ENCODE peak calls at places on chromosome 17, in four cellular contexts. L, J, C and K are unnamed samples.

GRCh38 chr17:19315104-19315503 is 47.4 kb downstream of the B9D1 start:
- DNase-seq in L (no peak), J (no peak), C (no peak), K (no peak)

GRCh38 chr17:51260960-51261958 is 913 bp downstream of the UTP18 start:
- DNase-seq in L (peak; percentile 53), J (peak; percentile 35), C (peak; percentile 49), K (peak; percentile 84)

GRCh38 chr17:82058230-82058854 is 6.6 kb downstream of the GPS1 start:
- DNase-seq in L (no peak), J (no peak), C (no peak), K (no peak)

GRCh38 chr17:68101992-68102758 is 66.6 kb downstream of the KPNA2 start:
- DNase-seq in L (peak; percentile 28), J (no peak), C (no peak), K (peak; percentile 30)

GRCh38 chr17:70040336-70040735 is 34.7 kb upstream of the KCNJ16 start:
- DNase-seq in L (peak; percentile 94), J (no peak), C (no peak), K (peak; percentile 55)

GRCh38 chr17:52660692-52661091 is 502.2 kb upstream of the CA10 start:
- DNase-seq in L (no peak), J (no peak), C (no peak), K (no peak)

GRCh38 chr17:68705331-68706166 is 104.4 kb upstream of the FAM20A start:
- DNase-seq in L (no peak), J (no peak), C (no peak), K (peak; percentile 91)

GRCh38 chr17:69710926-69711325 is 296.4 kb downstream of the MAP2K6 start:
- DNase-seq in L (no peak), J (no peak), C (no peak), K (peak; percentile 20)

GRCh38 chr17:10226930-10227695 is 28.7 kb upstream of the GAS7 start:
- DNase-seq in L (no peak), J (peak; percentile 23), C (peak; percentile 16), K (peak; percentile 48)

GRCh38 chr17:49872776-49873377 is 25.0 kb upstream of the TAC4 start:
- DNase-seq in L (no peak), J (no peak), C (no peak), K (no peak)

GRCh38 chr17:18356624-18357023 is 6.7 kb downstream of the SHMT1 start:
- DNase-seq in L (no peak), J (no peak), C (no peak), K (peak; percentile 22)

GRCh38 chr17:68011199-68011665 is 15.0 kb upstream of the C17orf58 start:
- DNase-seq in L (peak; percentile 26), J (no peak), C (peak; percentile 39), K (peak; percentile 54)

GRCh38 chr17:81483085-81483861 is 29.3 kb downstream of the ACTG1 start:
- DNase-seq in L (no peak), J (no peak), C (no peak), K (no peak)

GRCh38 chr17:4304417-4305027 is 40.7 kb upstream of the ANKFY1 start:
- DNase-seq in L (peak; percentile 51), J (peak; percentile 18), C (peak; percentile 41), K (peak; percentile 64)

GRCh38 chr17:51298508-51299371 is 38.4 kb downstream of the UTP18 start:
- DNase-seq in L (peak; percentile 37), J (peak; percentile 51), C (peak; percentile 76), K (peak; percentile 70)

GRCh38 chr17:75832164-75832651 is 12.0 kb downstream of the UNC13D start:
- DNase-seq in L (no peak), J (no peak), C (no peak), K (peak; percentile 76)

GRCh38 chr17:75831032-75831567 is 13.1 kb downstream of the UNC13D start:
- DNase-seq in L (no peak), J (no peak), C (no peak), K (no peak)

GRCh38 chr17:75830168-75831031 is 13.8 kb downstream of the UNC13D start:
- DNase-seq in L (no peak), J (no peak), C (no peak), K (peak; percentile 20)

GRCh38 chr17:75834279-75834920 is 9.8 kb downstream of the UNC13D start:
- DNase-seq in L (no peak), J (no peak), C (no peak), K (no peak)

DNA sequence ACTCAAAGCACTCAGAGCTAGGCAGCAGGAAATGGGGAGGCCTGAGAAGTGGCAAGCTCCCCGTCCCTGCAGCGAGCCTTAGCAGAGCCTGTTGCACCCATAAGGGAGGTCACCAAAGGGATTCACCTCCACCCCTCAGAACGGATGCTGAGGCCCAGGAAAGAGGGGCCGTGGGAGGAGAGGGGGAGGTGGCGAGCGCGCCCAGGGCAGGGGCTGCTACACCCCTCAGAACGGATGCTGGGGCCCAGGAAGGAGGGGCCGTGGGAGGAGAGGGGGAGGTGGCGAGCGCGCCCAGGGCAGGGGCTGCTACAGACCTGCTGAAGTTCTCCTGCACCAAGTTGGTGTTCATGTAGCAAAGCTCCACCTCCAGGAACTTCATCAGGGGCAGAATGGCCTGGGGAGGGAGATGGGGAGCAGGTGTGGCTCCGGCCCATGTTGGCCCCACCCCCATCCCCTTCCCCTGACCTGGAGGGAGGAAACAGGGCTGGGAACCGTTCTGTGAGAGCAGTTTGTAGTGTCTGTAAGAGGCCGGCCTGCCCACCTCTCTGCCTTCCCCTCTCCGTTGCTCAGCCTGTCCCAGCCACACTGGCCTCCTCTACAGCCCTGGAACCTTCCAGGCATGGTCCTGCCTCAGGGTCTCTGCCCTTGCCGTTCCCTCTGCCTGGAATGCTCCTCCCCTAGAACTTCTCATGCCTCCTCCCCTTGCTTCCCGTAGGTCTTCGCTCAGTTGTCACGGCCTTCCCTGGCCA is 11.4 kb downstream of the UNC13D start:
- DNase-seq in L (no peak), J (no peak), C (no peak), K (no peak)
- H3K9ac ChIP-seq in L (no peak overlapping the region), J (no peak overlapping the region), C (no peak overlapping the region), K (no peak overlapping the region)

DNA sequence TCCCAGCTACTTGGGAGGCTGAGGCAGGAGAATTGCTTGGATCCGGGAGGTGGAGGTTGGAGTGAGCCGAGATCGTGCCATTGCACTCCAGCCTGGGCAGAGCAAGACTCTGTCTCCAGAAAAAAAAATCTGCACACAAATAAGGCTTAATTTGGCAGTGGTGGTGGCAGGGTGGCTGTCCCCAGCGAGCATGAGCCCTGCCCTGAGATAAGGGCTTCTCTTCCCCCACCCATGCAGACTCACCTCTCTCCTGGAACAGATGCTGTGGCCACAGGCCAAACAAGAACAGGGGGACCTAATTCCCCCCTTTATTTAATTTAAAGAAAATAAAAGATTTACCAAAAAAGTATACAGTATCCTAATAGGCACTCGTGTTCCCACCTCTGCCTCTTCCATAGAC is 157.2 kb downstream of the RAB11FIP4 start:
- DNase-seq in L (no peak), J (no peak), C (no peak), K (no peak)
- H3K9ac ChIP-seq in L (no peak overlapping the region), J (peak overlapping the region; percentile 92), C (peak overlapping the region; percentile 76), K (peak overlapping the region; percentile 82)

DNA sequence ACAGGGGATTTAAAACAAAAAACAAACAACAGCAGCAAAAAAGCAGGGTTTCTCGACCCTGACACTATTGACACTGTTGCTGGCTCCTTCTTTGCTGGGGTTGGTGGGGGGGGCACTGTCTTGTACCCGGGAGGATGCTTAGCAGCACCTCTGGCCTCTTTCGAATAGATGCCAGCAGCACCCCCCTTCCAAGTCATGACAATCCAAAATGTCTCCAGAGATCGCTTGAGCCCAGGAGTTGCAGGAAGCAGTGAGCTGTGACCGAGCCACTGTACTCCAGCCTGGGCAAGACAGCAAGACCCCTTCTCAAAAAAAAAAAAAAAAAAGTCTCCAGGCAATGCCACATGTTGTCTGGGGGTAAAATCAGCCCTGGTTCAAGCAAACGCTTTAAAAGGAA is 20.3 kb downstream of the SERPINF1 start:
- DNase-seq in L (no peak), J (no peak), C (no peak), K (no peak)
- H3K9ac ChIP-seq in L (no peak overlapping the region), J (no peak overlapping the region), C (no peak overlapping the region), K (no peak overlapping the region)

GRCh38 chr17:41734949-41735313 is 488 bp upstream of the HAP1 start:
- DNase-seq in L (no peak), J (no peak), C (no peak), K (peak; percentile 41)
- H3K9ac ChIP-seq in L (no peak overlapping the region), J (peak overlapping the region; percentile 52), C (no peak overlapping the region), K (no peak overlapping the region)

GRCh38 chr17:78127240-78127887 is 1.2 kb downstream of the TMC6 start:
- DNase-seq in L (no peak), J (no peak), C (peak; percentile 93), K (no peak)
- H3K9ac ChIP-seq in L (peak overlapping the region; percentile 56), J (peak overlapping the region; percentile 77), C (peak overlapping the region; percentile 90), K (no peak overlapping the region)

GRCh38 chr17:40101367-40102210 is 1.2 kb upstream of the NR1D1 start:
- DNase-seq in L (no peak), J (no peak), C (no peak), K (no peak)
- H3K9ac ChIP-seq in L (peak overlapping the region; percentile 75), J (peak overlapping the region; percentile 97), C (peak overlapping the region; percentile 94), K (peak overlapping the region; percentile 99)

DNA sequence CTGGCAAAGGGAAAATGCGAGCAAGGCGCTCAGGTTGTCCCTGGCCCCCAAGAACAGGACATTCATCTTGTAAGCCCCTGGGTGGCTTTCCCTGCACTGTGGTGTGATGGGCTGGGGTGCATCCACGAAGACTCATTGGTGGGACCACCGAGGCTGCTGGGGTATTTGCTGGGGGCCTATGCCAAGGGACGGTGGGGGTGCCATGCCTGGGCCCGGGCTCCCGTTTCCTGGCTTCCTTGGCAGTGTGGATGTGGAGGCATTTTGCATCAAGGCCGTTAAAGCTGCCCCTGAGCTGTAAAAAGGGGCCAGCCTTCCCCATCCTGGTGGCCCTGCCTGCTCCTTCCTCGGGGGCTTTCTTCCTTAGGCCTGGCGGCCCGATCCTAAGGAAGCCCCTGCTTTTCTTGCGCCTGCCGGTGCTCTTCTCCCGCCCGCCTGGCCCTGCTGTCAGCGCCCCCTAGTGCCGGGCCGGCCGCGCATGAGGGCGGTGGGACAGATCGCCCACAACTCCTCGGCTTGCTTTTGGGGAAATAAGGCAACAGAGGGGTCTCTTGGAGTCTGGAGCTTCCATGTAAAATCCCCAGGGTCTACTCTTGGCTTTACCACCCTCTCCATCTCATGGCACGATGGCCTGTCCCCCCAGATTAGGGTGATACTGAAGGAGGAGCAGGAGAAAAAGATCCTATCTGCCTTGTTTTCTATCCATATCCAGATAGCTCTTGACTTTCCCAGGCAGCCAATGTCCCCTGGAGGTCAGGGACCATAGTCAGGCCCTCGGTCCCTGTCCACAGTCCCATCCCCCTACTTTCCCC is 9.8 kb upstream of the TBX2 start:
- DNase-seq in L (peak; percentile 39), J (no peak), C (no peak), K (peak; percentile 59)
- H3K9ac ChIP-seq in L (no peak overlapping the region), J (no peak overlapping the region), C (peak overlapping the region; percentile 20), K (no peak overlapping the region)

GRCh38 chr17:64778367-64779290 is 116.5 kb upstream of the SMURF2 start:
- DNase-seq in L (no peak), J (no peak), C (no peak), K (peak; percentile 47)
- H3K9ac ChIP-seq in L (no peak overlapping the region), J (no peak overlapping the region), C (no peak overlapping the region), K (no peak overlapping the region)

DNA sequence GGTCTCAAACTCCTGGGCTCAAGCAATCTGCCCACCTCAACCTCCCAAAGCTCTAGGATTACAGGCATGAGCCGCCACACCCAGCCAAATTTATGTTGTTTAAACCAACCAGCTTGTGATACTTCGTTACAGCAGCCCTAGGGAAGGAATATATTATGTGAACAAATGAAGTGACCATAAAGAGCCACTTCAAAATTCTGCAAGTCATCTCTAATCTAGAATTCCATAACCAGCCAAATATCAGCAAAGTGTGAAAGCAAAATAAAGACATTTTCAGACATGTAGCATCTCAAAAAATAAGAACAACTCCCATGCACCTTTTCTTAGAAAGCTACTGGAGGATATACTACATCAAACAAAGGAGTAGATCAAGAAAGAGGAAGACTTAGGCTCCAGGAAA is 36.0 kb downstream of the AIPL1 start:
- DNase-seq in L (no peak), J (no peak), C (no peak), K (no peak)
- H3K9ac ChIP-seq in L (no peak overlapping the region), J (no peak overlapping the region), C (no peak overlapping the region), K (no peak overlapping the region)

GRCh38 chr17:72234951-72235350 is 114.1 kb downstream of the SOX9 start:
- DNase-seq in L (no peak), J (no peak), C (no peak), K (no peak)
- H3K9ac ChIP-seq in L (no peak overlapping the region), J (no peak overlapping the region), C (no peak overlapping the region), K (no peak overlapping the region)